ENCODE peak calls at places on chromosomes 4 and X, in eight cellular contexts. T is activated naive CD4-positive, alpha-beta T cell; G is KBM-7; F is mesothelial cell of epicardium; U is HFFc6; E is left cardiac atrium; Y is stimulated activated CD4-positive, alpha-beta T cell treated with anti-CD3 and anti-CD28 coated beads, Interleukin-4, amount 100 ng/mL, for 24 hours; N is HT-29. B is an unnamed sample.

GRCh38 chrX:13747836-13748235 is 13.3 kb downstream of the OFD1 start:
- DNase-seq in T (peak; percentile 1), G (peak; percentile 56), F (no peak), U (peak; percentile 51), E (no peak), Y (peak; percentile 24), N (peak; percentile 73), B (no peak)

GRCh38 chr4:181685911-181686310 is 557.3 kb upstream of the TENM3 start:
- DNase-seq in T (no peak), G (no peak), F (no peak), U (peak; percentile 88), E (no peak), Y (no peak), N (no peak), B (no peak)

GRCh38 chr4:834368-835147 is 8.6 kb upstream of the CPLX1 start:
- DNase-seq in T (no peak), G (no peak), F (no peak), U (no peak), E (no peak), Y (no peak), N (no peak), B (no peak)

GRCh38 chr4:41620594-41621256 is 82.8 kb downstream of the LIMCH1 start:
- DNase-seq in T (no peak), G (no peak), F (no peak), U (no peak), E (peak; percentile 40), Y (no peak), N (no peak), B (no peak)

GRCh38 chr4:41957634-41958033 is 22.4 kb downstream of the TMEM33 start:
- DNase-seq in T (no peak), G (peak; percentile 74), F (no peak), U (no peak), E (no peak), Y (no peak), N (peak; percentile 38), B (no peak)

GRCh38 chrX:133838761-133839676 is 146.4 kb downstream of the GPC3 start:
- DNase-seq in T (no peak), G (peak; percentile 37), F (no peak), U (no peak), E (no peak), Y (peak; percentile 21), N (peak; percentile 77), B (no peak)

GRCh38 chr4:10033191-10033881 is 12.0 kb upstream of the SLC2A9 start:
- DNase-seq in T (no peak), G (peak; percentile 54), F (no peak), U (peak; percentile 53), E (peak; percentile 73), Y (no peak), N (no peak), B (no peak)

GRCh38 chrX:72716766-72717165 is 2.7 kb upstream of the PHKA1 start:
- DNase-seq in T (no peak), G (no peak), F (no peak), U (no peak), E (no peak), Y (no peak), N (no peak), B (no peak)

GRCh38 chr4:2767705-2768074 is 11.6 kb upstream of the TNIP2 start:
- DNase-seq in T (no peak), G (no peak), F (no peak), U (no peak), E (peak; percentile 56), Y (no peak), N (no peak), B (no peak)

GRCh38 chr4:100738388-100739165 is 220.8 kb upstream of the EMCN start:
- DNase-seq in T (no peak), G (no peak), F (no peak), U (peak; percentile 79), E (peak; percentile 28), Y (no peak), N (peak; percentile 87), B (no peak)

B was measured in osteocyte.